ENCODE peak calls at places on chromosomes 12 and 14, in seven cellular contexts. V is CD4-positive, CD25-positive, alpha-beta regulatory T cell; L is lower leg skin; P is T-cell; A is H9; W is stimulated activated CD4-positive, alpha-beta T cell treated with anti-CD3 and anti-CD28 coated beads, Interleukin-2, amount 100 ng/mL, for 24 hours; K is SW480. Q is an unnamed sample.

GRCh38 chr14:52068741-52069616 is at the start of gene NID2:
- DNase-seq in P (no peak), K (no peak), L (peak), V (no peak), W (peak), A (peak), Q (peak)

GRCh38 chr14:68246074-68246980 is 426.7 kb downstream of the RAD51B start:
- DNase-seq in K (no peak), P (no peak), W (no peak), L (no peak), V (no peak), A (no peak), Q (no peak)

GRCh38 chr12:111437816-111438454 is 32.2 kb downstream of the SH2B3 start:
- DNase-seq in A (no peak), L (peak), K (no peak), V (no peak), P (no peak), W (peak), Q (no peak)

GRCh38 chr12:100435948-100436347 is 37.7 kb upstream of the NR1H4 start:
- DNase-seq in A (no peak), K (no peak), P (no peak), L (no peak), V (no peak), W (no peak), Q (no peak)

GRCh38 chr12:132593938-132594358 is 16.4 kb downstream of the LRCOL1 start:
- DNase-seq in W (no peak), K (peak), P (no peak), L (peak), A (peak), V (no peak), Q (peak)

GRCh38 chr14:75877884-75878283 is 103.9 kb downstream of the TGFB3 start:
- DNase-seq in A (no peak), P (no peak), L (no peak), V (no peak), K (no peak), W (no peak), Q (no peak)

GRCh38 chr12:62308201-62308600 is 48.0 kb downstream of the USP15 start:
- DNase-seq in W (no peak), V (no peak), A (no peak), P (no peak), L (no peak), K (no peak), Q (no peak)

GRCh38 chr12:110278137-110278536 is 2.9 kb upstream of the ATP2A2 start:
- DNase-seq in L (no peak), K (no peak), A (no peak), W (no peak), V (no peak), P (no peak), Q (no peak)

GRCh38 chr14:64707661-64708060 is 3.4 kb downstream of the PLEKHG3 start:
- DNase-seq in P (no peak), A (no peak), L (peak), W (no peak), V (no peak), K (peak), Q (no peak)

Q was measured in cerebellum.